ENCODE peak calls at places on chromosomes 3 and 15, in four cellular contexts. J, M, W and U are unnamed samples.

GRCh38 chr3:58530354-58530865 is 6.6 kb downstream of the ACOX2 start:
- DNase-seq in J (no peak), M (no peak), W (no peak), U (no peak)

GRCh38 chr15:87547470-87548181 is 708.9 kb downstream of the NTRK3 start:
- DNase-seq in J (no peak), M (no peak), W (no peak), U (no peak)

GRCh38 chr15:26051771-26052685 is 188.9 kb upstream of the ATP10A start:
- DNase-seq in W (no peak), J (no peak), M (no peak), U (no peak)

GRCh38 chr3:27507515-27508266 is 23.5 kb upstream of the SLC4A7 start:
- DNase-seq in M (no peak), W (no peak), J (peak), U (no peak)

GRCh38 chr3:41330465-41330864 is 131.2 kb downstream of the CTNNB1 start:
- DNase-seq in W (no peak), J (peak), M (no peak), U (no peak)

GRCh38 chr3:98646680-98647079 is 53.3 kb upstream of the CPOX start:
- DNase-seq in J (no peak), W (no peak), M (no peak), U (no peak)

GRCh38 chr3:122880624-122881023 is 85.8 kb downstream of the SLC49A4 start:
- DNase-seq in W (peak), M (peak), J (no peak), U (no peak)

GRCh38 chr3:29937185-29937584 is 656.3 kb downstream of the RBMS3 start:
- DNase-seq in W (no peak), J (peak), M (no peak), U (no peak)

GRCh38 chr3:118534519-118534918 is 500.1 kb downstream of the IGSF11 start:
- DNase-seq in W (no peak), M (no peak), J (no peak), U (no peak)

GRCh38 chr3:38131621-38132369 is 5.1 kb downstream of the ACAA1 start:
- DNase-seq in W (peak), J (peak), M (peak), U (peak)

GRCh38 chr3:101942356-101942755 is 93.0 kb downstream of the NFKBIZ start:
- DNase-seq in J (no peak), W (no peak), M (no peak), U (no peak)

GRCh38 chr3:20013396-20013795 is 1.3 kb upstream of the PP2D1 start:
- DNase-seq in W (no peak), M (no peak), J (no peak), U (no peak)

GRCh38 chr3:38978729-38979128 is 73.0 kb downstream of the SCN11A start:
- DNase-seq in M (no peak), J (no peak), W (no peak), U (no peak)

GRCh38 chr15:67143646-67144045 is 78.2 kb downstream of the SMAD3 start:
- DNase-seq in W (no peak), M (no peak), J (no peak), U (no peak)

GRCh38 chr15:68994149-68994548 is 20.3 kb upstream of the NOX5 start:
- DNase-seq in J (peak), W (no peak), M (no peak), U (no peak)

GRCh38 chr15:37824717-37825382 is 109.6 kb upstream of the TMCO5A start:
- DNase-seq in M (peak), J (peak), W (no peak), U (no peak)

GRCh38 chr3:146638718-146639117 is 33.6 kb upstream of the PLSCR5 start:
- DNase-seq in W (no peak), J (no peak), M (no peak), U (no peak)

GRCh38 chr3:43907508-43907858 is 216.7 kb downstream of the ABHD5 start:
- DNase-seq in M (no peak), W (no peak), J (no peak), U (no peak)

GRCh38 chr15:42110367-42110766 is 16.0 kb upstream of the PLA2G4D start:
- DNase-seq in M (no peak), W (no peak), J (no peak), U (no peak)

GRCh38 chr15:66287461-66288055 is 5.8 kb upstream of the DIS3L start:
- DNase-seq in M (peak), J (peak), W (no peak), U (no peak)

GRCh38 chr3:167876603-167877325 is 141.2 kb downstream of the SERPINI1 start:
- DNase-seq in J (peak), M (peak), W (no peak), U (no peak)

GRCh38 chr3:169760479-169760878 is 4.4 kb downstream of the TERC start:
- DNase-seq in W (no peak), J (peak), M (no peak), U (no peak)

GRCh38 chr3:46860381-46861292 is 2.6 kb downstream of the MYL3 start:
- DNase-seq in M (peak), J (no peak), W (no peak), U (peak)

GRCh38 chr3:111566844-111567243 is 24.8 kb downstream of the CD96 start:
- DNase-seq in J (no peak), W (no peak), M (no peak), U (no peak)

GRCh38 chr15:78179906-78180305 is 30.7 kb downstream of the IDH3A start:
- DNase-seq in J (no peak), M (no peak), W (no peak), U (no peak)

GRCh38 chr3:95721938-95722337 is 1092.5 kb upstream of the EPHA6 start:
- DNase-seq in M (peak), J (no peak), W (no peak), U (no peak)

DNA sequence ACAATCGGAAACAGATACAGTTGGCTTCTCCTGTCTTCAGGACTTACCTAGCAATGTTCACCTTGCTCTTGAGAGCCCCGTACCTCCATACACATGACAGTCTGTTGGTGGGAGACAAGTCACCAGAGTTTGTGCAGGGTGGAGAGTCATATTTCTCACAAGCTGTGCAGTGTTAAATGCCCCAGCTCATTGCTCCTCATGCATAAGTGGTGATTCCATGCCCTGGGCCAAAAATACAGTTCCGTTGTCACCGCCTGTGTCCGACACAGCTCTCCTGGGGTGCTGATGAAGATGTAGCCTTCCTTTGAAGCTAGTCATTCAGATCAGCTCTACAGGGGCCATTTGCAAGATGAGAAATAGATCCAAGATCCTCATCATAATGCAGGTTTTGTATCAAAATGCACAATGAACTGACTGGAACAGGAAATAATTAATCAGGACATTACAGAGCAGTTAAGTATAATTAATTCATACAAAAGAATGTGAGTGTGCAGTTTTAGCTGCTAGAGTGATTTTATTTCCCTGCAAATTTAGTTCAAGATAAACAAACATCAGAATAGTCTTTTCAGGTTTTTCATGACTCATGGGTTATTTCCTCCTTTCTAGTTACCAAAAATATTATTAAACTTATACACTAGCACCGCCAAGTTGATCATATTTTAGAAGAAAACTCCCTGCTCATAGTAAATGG is 66.5 kb downstream of the CD47 start:
- DNase-seq in J (peak), W (no peak), M (no peak), U (peak)
- H3K56ac ChIP-seq in J (no peak), W (no peak), M (no peak), U (no peak)

DNA sequence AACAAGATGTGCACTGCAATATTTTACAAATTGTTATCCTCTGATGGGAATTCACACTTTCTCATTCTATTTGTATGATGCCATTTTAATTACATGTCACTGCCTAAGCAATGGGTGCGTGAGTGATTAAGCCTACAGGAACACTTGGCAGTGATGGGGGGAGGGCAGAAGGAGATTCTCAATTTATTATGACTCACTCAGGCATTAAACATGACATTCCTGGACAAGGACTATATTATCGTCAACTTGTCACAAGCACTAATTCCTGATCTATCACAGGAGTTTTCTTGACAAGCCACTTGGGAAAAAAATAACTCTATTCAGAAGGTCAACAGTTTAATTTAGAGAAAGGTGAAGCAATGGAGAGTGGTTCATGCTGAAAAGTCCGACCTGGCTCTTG is 556.8 kb downstream of the NSUN3 start:
- DNase-seq in J (no peak), W (no peak), M (no peak), U (no peak)
- H3K56ac ChIP-seq in J (no peak), W (no peak), M (no peak), U (no peak)

GRCh38 chr3:24394754-24395153 is 99.9 kb downstream of the THRB start:
- DNase-seq in M (no peak), J (no peak), W (no peak), U (no peak)
- H3K56ac ChIP-seq in M (no peak), J (no peak), W (no peak), U (no peak)

DNA sequence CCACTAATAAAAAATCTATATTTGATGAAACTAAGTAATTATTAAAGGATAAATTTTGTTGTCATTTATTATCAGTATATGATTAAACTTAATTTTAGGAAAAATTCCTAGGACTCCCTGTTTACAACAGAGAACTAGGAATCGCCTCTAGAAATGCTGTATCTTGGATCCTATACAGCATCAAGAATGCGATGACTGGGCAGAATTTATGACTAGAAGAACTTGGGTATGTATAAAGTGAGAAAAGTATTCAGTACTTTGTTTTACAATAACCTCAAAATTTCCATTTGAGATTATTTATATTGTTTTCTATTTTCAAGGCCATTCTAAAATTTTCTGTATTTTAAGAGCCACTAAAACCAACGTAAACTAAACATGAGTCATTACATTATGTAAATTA is 82.3 kb upstream of the AGTR1 start:
- DNase-seq in J (no peak), M (no peak), W (no peak), U (no peak)
- H3K56ac ChIP-seq in J (no peak), M (no peak), W (no peak), U (no peak)

GRCh38 chr3:129035360-129036233 is 25.0 kb upstream of the GP9 start:
- DNase-seq in W (no peak), J (no peak), M (no peak), U (no peak)
- H3K56ac ChIP-seq in W (no peak), J (no peak), M (no peak), U (no peak)